ENCODE peak calls at places on chromosomes 2 and 18, in ten cellular contexts. S is HFF-Myc; U is tibial nerve; D is PC-9; W is CD8-positive, alpha-beta T cell; P is cardiac muscle cell; C is heart right ventricle; L is psoas muscle; R is body of pancreas; I is A549. K is an unnamed sample.

GRCh38 chr2:224085811-224086210 is 46.7 kb upstream of the SERPINE2 start:
- DNase-seq in S (no peak), U (no peak), D (no peak), W (no peak), P (no peak), C (no peak), L (no peak), R (no peak), I (no peak), K (no peak)

GRCh38 chr2:191656389-191656788 is 21.5 kb upstream of the NABP1 start:
- DNase-seq in S (no peak), U (peak), D (no peak), W (no peak), P (no peak), C (no peak), L (no peak), R (no peak), I (no peak), K (no peak)

GRCh38 chr2:8258406-8258805 is 423.4 kb upstream of the ID2 start:
- DNase-seq in S (no peak), U (no peak), D (no peak), W (no peak), P (no peak), C (no peak), L (no peak), R (no peak), I (no peak), K (no peak)

GRCh38 chr18:26089247-26090129 is 925 bp downstream of the SS18 start:
- DNase-seq in S (no peak), U (no peak), D (no peak), W (no peak), P (peak), C (no peak), L (no peak), R (no peak), I (no peak), K (peak)

GRCh38 chr2:204066051-204066450 is 129.5 kb downstream of the ICOS start:
- DNase-seq in S (no peak), U (no peak), D (no peak), W (no peak), P (no peak), C (no peak), L (no peak), R (no peak), I (no peak), K (no peak)

GRCh38 chr2:45821558-45822271 is 170.2 kb downstream of the PRKCE start:
- DNase-seq in S (no peak), U (peak), D (peak), W (no peak), P (peak), C (peak), L (peak), R (peak), I (peak), K (no peak)

GRCh38 chr2:105426626-105427292 is 27.9 kb upstream of the FHL2 start:
- DNase-seq in S (no peak), U (no peak), D (peak), W (no peak), P (no peak), C (no peak), L (no peak), R (no peak), I (no peak), K (no peak)

GRCh38 chr2:106147159-106147558 is 46.9 kb downstream of the UXS1 start:
- DNase-seq in S (no peak), U (no peak), D (no peak), W (no peak), P (no peak), C (no peak), L (no peak), R (no peak), I (no peak), K (no peak)

GRCh38 chr2:128720440-128721022 is 401.9 kb upstream of the HS6ST1 start:
- DNase-seq in S (no peak), U (no peak), D (no peak), W (no peak), P (no peak), C (no peak), L (no peak), R (no peak), I (no peak), K (no peak)

GRCh38 chr2:184599875-184600227 is 1.5 kb downstream of the ZNF804A start:
- DNase-seq in S (no peak), U (no peak), D (no peak), W (no peak), P (no peak), C (no peak), L (no peak), R (no peak), I (no peak), K (no peak)
- H3K4me3 ChIP-seq in S (no peak), U (peak), D (no peak), W (no peak), P (no peak), C (no peak), L (no peak), R (no peak), I (no peak), K (no peak)

GRCh38 chr2:62941413-62941812 is 109.2 kb upstream of the OTX1 start:
- DNase-seq in S (no peak), U (no peak), D (no peak), W (no peak), P (no peak), C (no peak), L (no peak), R (no peak), I (no peak), K (no peak)
- TF ChIP-seq CTCF in S (no peak), U (no peak), D (no peak), W (no peak), P (no peak), C (no peak), L (no peak), R (no peak), I (no peak), K (no peak)

GRCh38 chr2:80496770-80497169 is 192.2 kb upstream of the LRRTM1 start:
- DNase-seq in S (peak), U (no peak), D (no peak), W (no peak), P (no peak), C (no peak), L (no peak), R (no peak), I (no peak), K (no peak)

GRCh38 chr2:80501874-80502624 is 197.5 kb upstream of the LRRTM1 start:
- DNase-seq in S (no peak), U (no peak), D (no peak), W (no peak), P (no peak), C (no peak), L (no peak), R (no peak), I (no peak), K (no peak)

GRCh38 chr2:80499095-80499494 is 194.5 kb upstream of the LRRTM1 start:
- DNase-seq in S (peak), U (peak), D (no peak), W (no peak), P (peak), C (peak), L (no peak), R (no peak), I (no peak), K (no peak)
- H3K4me3 ChIP-seq in S (no peak), U (no peak), D (no peak), W (no peak), P (no peak), C (no peak), L (no peak), R (no peak), I (no peak), K (no peak)

GRCh38 chr2:235107640-235107951 is 155.8 kb downstream of the SH3BP4 start:
- DNase-seq in S (no peak), U (no peak), D (no peak), W (no peak), P (no peak), C (no peak), L (no peak), R (no peak), I (no peak), K (no peak)

GRCh38 chr2:235106874-235107639 is 155.2 kb downstream of the SH3BP4 start:
- DNase-seq in S (peak), U (peak), D (peak), W (no peak), P (peak), C (peak), L (peak), R (peak), I (peak), K (no peak)

GRCh38 chr2:235102987-235103386 is 151.2 kb downstream of the SH3BP4 start:
- DNase-seq in S (no peak), U (no peak), D (no peak), W (no peak), P (no peak), C (no peak), L (no peak), R (no peak), I (no peak), K (no peak)

DNA sequence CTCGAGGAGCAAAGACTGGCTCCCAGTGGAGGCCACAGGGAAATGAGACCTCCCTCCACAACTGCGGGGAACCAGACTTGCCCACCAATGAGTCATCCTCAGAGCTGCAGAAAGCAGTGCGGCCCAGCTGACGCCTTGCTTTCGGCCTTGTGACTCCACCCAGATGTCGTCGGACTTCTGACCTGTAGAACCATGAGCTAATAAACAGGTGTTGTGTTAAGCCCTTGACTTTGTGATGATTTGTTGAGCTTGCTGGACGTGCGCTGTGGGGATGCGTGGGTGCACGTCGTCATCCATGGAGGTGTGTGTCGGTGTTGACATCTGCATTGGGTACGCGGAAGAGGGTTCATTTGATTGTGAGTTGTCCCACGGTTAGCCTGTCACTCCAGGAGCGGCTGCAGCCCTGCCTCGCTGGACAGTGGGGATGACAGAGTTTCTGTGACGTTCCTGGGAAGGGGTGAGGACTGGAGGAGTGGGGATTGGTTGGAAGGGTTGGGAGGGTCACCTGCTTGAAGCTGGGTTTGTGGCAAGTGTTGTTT is 154.1 kb downstream of the SH3BP4 start:
- DNase-seq in S (no peak), U (no peak), D (peak), W (no peak), P (no peak), C (no peak), L (no peak), R (no peak), I (no peak), K (no peak)
- TF ChIP-seq CTCF in S (no peak), U (no peak), D (no peak), W (no peak), P (no peak), C (no peak), L (no peak), R (no peak), I (no peak), K (no peak)

DNA sequence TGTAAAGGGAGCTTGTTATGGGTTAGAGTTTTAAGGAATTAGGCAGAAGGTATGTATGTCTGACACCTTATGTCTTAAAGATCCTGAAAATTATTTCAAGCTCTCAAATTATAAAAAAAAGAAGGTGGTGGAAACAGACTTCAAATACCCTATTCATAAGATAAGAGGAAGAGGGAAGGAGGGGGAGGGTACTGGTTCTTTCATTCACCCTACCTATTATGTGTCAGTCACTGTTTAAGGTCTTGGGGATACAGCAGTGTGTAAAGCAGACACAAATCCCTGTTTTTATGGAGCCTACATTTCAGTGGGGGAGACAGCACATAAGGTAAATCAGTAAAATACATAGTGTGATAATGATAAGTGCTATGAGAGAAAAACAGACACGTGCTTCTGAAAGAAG is 184.4 kb downstream of the FHOD3 start:
- DNase-seq in S (no peak), U (no peak), D (no peak), W (no peak), P (no peak), C (no peak), L (no peak), R (no peak), I (no peak), K (no peak)
- H3K4me3 ChIP-seq in S (no peak), U (no peak), D (no peak), W (no peak), P (no peak), C (no peak), L (no peak), R (no peak), I (no peak), K (no peak)

GRCh38 chr2:33765122-33765521 is 166.0 kb upstream of the FAM98A start:
- DNase-seq in S (no peak), U (no peak), D (no peak), W (no peak), P (peak), C (peak), L (no peak), R (no peak), I (no peak), K (no peak)
- TF ChIP-seq CTCF in S (no peak), U (no peak), D (no peak), W (no peak), P (no peak), C (no peak), L (no peak), R (no peak), I (no peak), K (no peak)

GRCh38 chr2:188979119-188979729 is 5.1 kb downstream of the COL3A1 start:
- DNase-seq in S (no peak), U (no peak), D (no peak), W (no peak), P (no peak), C (no peak), L (no peak), R (no peak), I (no peak), K (no peak)
- H3K4me3 ChIP-seq in S (peak), U (peak), D (no peak), W (no peak), P (no peak), C (peak), L (peak), R (no peak), I (no peak), K (no peak)

K was measured in GM12864.